ENCODE peak calls at places on chromosomes 3 and 15, in four cellular contexts. L is heart left ventricle, T is iris pigment epithelial cell, F is amniotic stem cell. X is an unnamed sample.

GRCh38 chr3:65596511-65597224 is 442.1 kb downstream of the MAGI1 start:
- DNase-seq in F (no peak), L (no peak), T (no peak), X (peak; percentile 49)

GRCh38 chr3:50806806-50807205 is 132.1 kb downstream of the DOCK3 start:
- DNase-seq in F (no peak), L (no peak), T (peak; percentile 13), X (no peak)

GRCh38 chr15:77606142-77607034 is 26.3 kb downstream of the LINGO1 start:
- DNase-seq in F (no peak), T (no peak), L (no peak), X (no peak)

GRCh38 chr3:194322701-194323174 is 28.4 kb downstream of the CPN2 start:
- DNase-seq in F (no peak), T (peak; percentile 68), L (no peak), X (no peak)

GRCh38 chr3:9230596-9230995 is 18.9 kb downstream of the SRGAP3 start:
- DNase-seq in T (no peak), F (no peak), L (no peak), X (no peak)

GRCh38 chr3:126351771-126352475 is 5.3 kb downstream of the KLF15 start:
- DNase-seq in T (no peak), F (no peak), L (no peak), X (no peak)

GRCh38 chr3:141246224-141246957 is 14.8 kb downstream of the PXYLP1 start:
- DNase-seq in T (no peak), L (no peak), F (no peak), X (no peak)

GRCh38 chr3:42529463-42529862 is 27.0 kb downstream of the VIPR1 start:
- DNase-seq in F (no peak), T (no peak), L (no peak), X (no peak)

GRCh38 chr15:40511093-40511471 is 40.3 kb downstream of the CHST14 start:
- DNase-seq in T (no peak), F (no peak), L (no peak), X (no peak)

GRCh38 chr3:174062923-174063322 is 665.4 kb downstream of the NLGN1 start:
- DNase-seq in F (no peak), T (no peak), L (no peak), X (no peak)

GRCh38 chr3:127351350-127351749 is 63.5 kb upstream of the PRR20G start:
- DNase-seq in T (no peak), F (no peak), L (no peak), X (peak; percentile 35)

GRCh38 chr15:100125627-100126231 is 216.0 kb downstream of the ADAMTS17 start:
- DNase-seq in F (no peak), T (no peak), L (peak; percentile 63), X (no peak)

GRCh38 chr3:182789371-182789770 is 3.9 kb upstream of the ATP11B start:
- DNase-seq in T (peak; percentile 52), L (no peak), F (no peak), X (no peak)

X was measured in neural progenitor cell.